ENCODE peak calls at places on chromosomes 1 and 21, in four cellular contexts. Y is activated T-cell treated with anti-CD3 and anti-CD28 coated beads, Interleukin-2, amount 50 U/mL, for 72 hours; S is EL; T is neuronal stem cell. R is an unnamed sample.

GRCh38 chr1:183023146-183023600 is at the start of gene LAMC1:
- DNase-seq in Y (peak), S (peak), T (peak), R (peak)

GRCh38 chr1:50352428-50352827 is 70.8 kb downstream of the DMRTA2 start:
- DNase-seq in Y (no peak), S (no peak), T (no peak), R (no peak)

GRCh38 chr1:194342484-194343262 is 1156.3 kb upstream of the B3GALT2 start:
- DNase-seq in Y (no peak), S (no peak), T (no peak), R (no peak)

GRCh38 chr1:52348704-52349301 is 17.2 kb downstream of the CC2D1B start:
- DNase-seq in Y (no peak), S (peak), T (no peak), R (peak)

GRCh38 chr1:186878356-186878755 is 49.6 kb downstream of the PLA2G4A start:
- DNase-seq in Y (no peak), S (no peak), T (no peak), R (no peak)

GRCh38 chr21:36061445-36061844 is 1.1 kb upstream of the SETD4 start:
- DNase-seq in Y (no peak), S (no peak), T (no peak), R (no peak)

GRCh38 chr21:36672737-36673136 is 26.2 kb upstream of the SIM2 start:
- DNase-seq in Y (no peak), S (no peak), T (no peak), R (no peak)

GRCh38 chr21:10627316-10627863 is 106.0 kb downstream of the TPTE start:
- DNase-seq in Y (no peak), S (no peak), T (no peak), R (no peak)

GRCh38 chr1:198523183-198523942 is 17.1 kb downstream of the ATP6V1G3 start:
- DNase-seq in Y (peak), S (no peak), T (no peak), R (no peak)